ENCODE peak calls at places on chromosomes 13 and 19, in nine cellular contexts. One of them, this sample, is unnamed. For H3K4me1, the result is how much of the 10 kb centered on the place peaks cover.

GRCh38 chr19:2495651-2496316 is 19.9 kb downstream of the GADD45B start:
- DNase-seq in right atrium auricular region: no peak
- DNase-seq in tibial artery: peak
- DNase-seq in ovary: peak
- DNase-seq in Peyer's patch: peak
- DNase-seq in breast epithelium: peak
- DNase-seq in astrocyte: no peak
- DNase-seq in pancreas: peak
- DNase-seq in sigmoid colon: peak
- DNase-seq in this sample: no peak

GRCh38 chr19:3506384-3507340 is 551 bp downstream of the FZR1 start:
- DNase-seq in right atrium auricular region: no peak
- DNase-seq in tibial artery: peak
- DNase-seq in ovary: peak
- DNase-seq in Peyer's patch: peak
- DNase-seq in breast epithelium: peak
- DNase-seq in astrocyte: no peak
- DNase-seq in pancreas: peak
- DNase-seq in sigmoid colon: peak
- DNase-seq in this sample: no peak

GRCh38 chr19:2478756-2479555 is 3.0 kb downstream of the GADD45B start:
- DNase-seq in right atrium auricular region: peak
- DNase-seq in tibial artery: peak
- DNase-seq in ovary: peak
- DNase-seq in Peyer's patch: peak
- DNase-seq in breast epithelium: peak
- DNase-seq in astrocyte: peak
- DNase-seq in pancreas: peak
- DNase-seq in sigmoid colon: peak
- DNase-seq in this sample: peak

GRCh38 chr13:40153516-40153915 is 498.1 kb downstream of the COG6 start:
- DNase-seq in right atrium auricular region: no peak
- DNase-seq in tibial artery: no peak
- DNase-seq in ovary: no peak
- DNase-seq in Peyer's patch: no peak
- DNase-seq in breast epithelium: no peak
- DNase-seq in astrocyte: no peak
- DNase-seq in pancreas: no peak
- DNase-seq in sigmoid colon: no peak
- DNase-seq in this sample: no peak

GRCh38 chr19:49324801-49325491 is at the start of gene SLC6A16:
- DNase-seq in right atrium auricular region: peak
- DNase-seq in tibial artery: no peak
- DNase-seq in ovary: no peak
- DNase-seq in Peyer's patch: no peak
- DNase-seq in breast epithelium: no peak
- DNase-seq in astrocyte: no peak
- DNase-seq in pancreas: no peak
- DNase-seq in sigmoid colon: no peak
- DNase-seq in this sample: no peak

GRCh38 chr13:40221460-40222201 is 444.8 kb downstream of the FOXO1 start:
- DNase-seq in right atrium auricular region: no peak
- DNase-seq in tibial artery: no peak
- DNase-seq in ovary: no peak
- DNase-seq in Peyer's patch: peak
- DNase-seq in breast epithelium: peak
- DNase-seq in astrocyte: peak
- DNase-seq in pancreas: no peak
- DNase-seq in sigmoid colon: no peak
- DNase-seq in this sample: no peak

GRCh38 chr13:89749888-89750287 is 1597.6 kb upstream of the MIR17HG start:
- DNase-seq in right atrium auricular region: no peak
- DNase-seq in tibial artery: no peak
- DNase-seq in ovary: no peak
- DNase-seq in Peyer's patch: no peak
- DNase-seq in breast epithelium: no peak
- DNase-seq in astrocyte: no peak
- DNase-seq in pancreas: no peak
- DNase-seq in sigmoid colon: no peak
- DNase-seq in this sample: no peak

GRCh38 chr19:55563261-55563690 is 17.4 kb downstream of the ZNF579 start:
- DNase-seq in right atrium auricular region: no peak
- DNase-seq in tibial artery: no peak
- DNase-seq in ovary: no peak
- DNase-seq in Peyer's patch: peak
- DNase-seq in breast epithelium: no peak
- DNase-seq in astrocyte: peak
- DNase-seq in pancreas: no peak
- DNase-seq in sigmoid colon: no peak
- DNase-seq in this sample: no peak

GRCh38 chr19:17086129-17086528 is 10.6 kb downstream of the MYO9B start:
- DNase-seq in right atrium auricular region: no peak
- DNase-seq in tibial artery: no peak
- DNase-seq in ovary: no peak
- DNase-seq in Peyer's patch: no peak
- DNase-seq in breast epithelium: no peak
- DNase-seq in astrocyte: no peak
- DNase-seq in pancreas: no peak
- DNase-seq in sigmoid colon: no peak
- DNase-seq in this sample: no peak

GRCh38 chr19:44725251-44725650 is 23.3 kb upstream of the BCL3 start:
- DNase-seq in right atrium auricular region: no peak
- DNase-seq in tibial artery: peak
- DNase-seq in ovary: no peak
- DNase-seq in Peyer's patch: peak
- DNase-seq in breast epithelium: no peak
- DNase-seq in astrocyte: no peak
- DNase-seq in pancreas: peak
- DNase-seq in sigmoid colon: no peak
- DNase-seq in this sample: peak

GRCh38 chr19:58558623-58559274 is 338 bp upstream of the UBE2M start:
- DNase-seq in right atrium auricular region: peak
- DNase-seq in tibial artery: peak
- DNase-seq in ovary: peak
- DNase-seq in Peyer's patch: peak
- DNase-seq in breast epithelium: peak
- DNase-seq in astrocyte: peak
- DNase-seq in pancreas: peak
- DNase-seq in sigmoid colon: peak
- DNase-seq in this sample: peak

GRCh38 chr19:50365434-50366306 is at the start of gene NAPSA:
- DNase-seq in right atrium auricular region: no peak
- DNase-seq in tibial artery: no peak
- DNase-seq in ovary: no peak
- DNase-seq in Peyer's patch: no peak
- DNase-seq in breast epithelium: no peak
- DNase-seq in astrocyte: no peak
- DNase-seq in pancreas: no peak
- DNase-seq in sigmoid colon: no peak
- DNase-seq in this sample: peak

GRCh38 chr13:47069133-47069532 is 172.3 kb upstream of the HTR2A start:
- DNase-seq in right atrium auricular region: no peak
- DNase-seq in tibial artery: no peak
- DNase-seq in ovary: no peak
- DNase-seq in Peyer's patch: no peak
- DNase-seq in breast epithelium: no peak
- DNase-seq in astrocyte: no peak
- DNase-seq in pancreas: no peak
- DNase-seq in sigmoid colon: no peak
- DNase-seq in this sample: no peak

GRCh38 chr19:46378268-46378667 is 31.4 kb downstream of the PPP5C start:
- DNase-seq in right atrium auricular region: no peak
- DNase-seq in tibial artery: no peak
- DNase-seq in ovary: no peak
- DNase-seq in Peyer's patch: no peak
- DNase-seq in breast epithelium: no peak
- DNase-seq in astrocyte: peak
- DNase-seq in pancreas: no peak
- DNase-seq in sigmoid colon: no peak
- DNase-seq in this sample: no peak

GRCh38 chr19:46373573-46374359 is 26.9 kb downstream of the PPP5C start:
- DNase-seq in right atrium auricular region: no peak
- DNase-seq in tibial artery: peak
- DNase-seq in ovary: peak
- DNase-seq in Peyer's patch: peak
- DNase-seq in breast epithelium: peak
- DNase-seq in astrocyte: peak
- DNase-seq in pancreas: peak
- DNase-seq in sigmoid colon: peak
- DNase-seq in this sample: no peak

GRCh38 chr19:46374526-46375475 is 27.9 kb downstream of the PPP5C start:
- DNase-seq in right atrium auricular region: no peak
- DNase-seq in tibial artery: peak
- DNase-seq in ovary: peak
- DNase-seq in Peyer's patch: no peak
- DNase-seq in breast epithelium: no peak
- DNase-seq in astrocyte: no peak
- DNase-seq in pancreas: no peak
- DNase-seq in sigmoid colon: peak
- DNase-seq in this sample: no peak

GRCh38 chr19:46372901-46373572 is 26.1 kb downstream of the PPP5C start:
- DNase-seq in right atrium auricular region: no peak
- DNase-seq in tibial artery: peak
- DNase-seq in ovary: peak
- DNase-seq in Peyer's patch: peak
- DNase-seq in breast epithelium: no peak
- DNase-seq in astrocyte: peak
- DNase-seq in pancreas: no peak
- DNase-seq in sigmoid colon: peak
- DNase-seq in this sample: no peak

DNA sequence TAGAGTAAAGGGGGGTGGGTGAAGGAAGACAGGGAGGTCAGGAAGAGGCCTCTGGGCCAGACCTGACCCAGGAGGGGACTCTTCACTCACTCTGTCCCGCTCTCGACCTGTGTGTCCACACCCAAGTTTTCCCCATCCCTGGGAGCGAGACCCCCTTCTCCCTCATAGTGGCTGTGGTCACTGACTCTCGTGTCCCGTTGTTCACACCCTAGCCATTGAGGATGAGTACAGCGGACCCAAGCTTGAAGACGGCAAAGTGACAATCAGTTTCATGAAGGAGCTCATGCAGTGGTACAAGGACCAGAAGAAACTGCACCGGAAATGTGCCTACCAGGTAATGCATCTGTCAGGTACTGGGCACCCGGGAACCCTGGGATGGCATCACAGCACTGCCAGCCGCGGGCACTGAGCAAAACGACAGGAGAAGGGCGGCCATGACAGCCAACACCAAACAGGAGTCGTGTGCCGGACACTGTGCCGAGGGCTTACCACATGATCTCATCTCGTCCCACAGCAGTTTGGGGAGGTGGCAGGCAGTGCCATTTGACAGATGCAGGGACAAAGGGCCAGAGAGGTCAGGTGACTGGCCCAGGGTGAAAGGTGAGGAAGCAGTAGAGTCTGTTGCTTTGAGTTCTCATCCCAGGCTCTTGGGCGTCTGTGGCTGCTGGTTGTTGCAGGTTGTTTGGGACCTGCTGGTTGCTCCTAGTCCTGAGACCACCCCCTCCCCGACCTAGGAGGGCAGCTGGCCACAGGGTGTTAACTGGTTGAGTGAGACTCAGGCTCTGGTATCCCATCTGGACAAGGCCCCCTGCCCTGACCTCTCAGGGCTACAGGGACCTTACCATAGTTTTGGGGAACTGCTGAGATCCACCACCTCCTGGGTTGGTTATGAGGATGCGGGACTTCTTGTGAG is 29.6 kb downstream of the PPP5C start:
- DNase-seq in right atrium auricular region: no peak
- DNase-seq in tibial artery: peak
- DNase-seq in ovary: peak
- DNase-seq in Peyer's patch: no peak
- DNase-seq in breast epithelium: no peak
- DNase-seq in astrocyte: no peak
- DNase-seq in pancreas: no peak
- DNase-seq in sigmoid colon: peak
- DNase-seq in this sample: no peak
- H3K4me1 ChIP-seq in right atrium auricular region: under half
- H3K4me1 ChIP-seq in tibial artery: under half
- H3K4me1 ChIP-seq in ovary: under half
- H3K4me1 ChIP-seq in Peyer's patch: under half
- H3K4me1 ChIP-seq in breast epithelium: under half
- H3K4me1 ChIP-seq in astrocyte: under half
- H3K4me1 ChIP-seq in pancreas: under half
- H3K4me1 ChIP-seq in sigmoid colon: under half
- H3K4me1 ChIP-seq in this sample: half or more

GRCh38 chr19:48044561-48044960 is 682 bp upstream of the CABP5 start:
- DNase-seq in right atrium auricular region: no peak
- DNase-seq in tibial artery: no peak
- DNase-seq in ovary: no peak
- DNase-seq in Peyer's patch: no peak
- DNase-seq in breast epithelium: no peak
- DNase-seq in astrocyte: no peak
- DNase-seq in pancreas: no peak
- DNase-seq in sigmoid colon: no peak
- DNase-seq in this sample: no peak
- H3K4me1 ChIP-seq in right atrium auricular region: under half
- H3K4me1 ChIP-seq in tibial artery: under half
- H3K4me1 ChIP-seq in ovary: under half
- H3K4me1 ChIP-seq in Peyer's patch: under half
- H3K4me1 ChIP-seq in breast epithelium: under half
- H3K4me1 ChIP-seq in astrocyte: under half
- H3K4me1 ChIP-seq in pancreas: under half
- H3K4me1 ChIP-seq in sigmoid colon: under half
- H3K4me1 ChIP-seq in this sample: under half

DNA sequence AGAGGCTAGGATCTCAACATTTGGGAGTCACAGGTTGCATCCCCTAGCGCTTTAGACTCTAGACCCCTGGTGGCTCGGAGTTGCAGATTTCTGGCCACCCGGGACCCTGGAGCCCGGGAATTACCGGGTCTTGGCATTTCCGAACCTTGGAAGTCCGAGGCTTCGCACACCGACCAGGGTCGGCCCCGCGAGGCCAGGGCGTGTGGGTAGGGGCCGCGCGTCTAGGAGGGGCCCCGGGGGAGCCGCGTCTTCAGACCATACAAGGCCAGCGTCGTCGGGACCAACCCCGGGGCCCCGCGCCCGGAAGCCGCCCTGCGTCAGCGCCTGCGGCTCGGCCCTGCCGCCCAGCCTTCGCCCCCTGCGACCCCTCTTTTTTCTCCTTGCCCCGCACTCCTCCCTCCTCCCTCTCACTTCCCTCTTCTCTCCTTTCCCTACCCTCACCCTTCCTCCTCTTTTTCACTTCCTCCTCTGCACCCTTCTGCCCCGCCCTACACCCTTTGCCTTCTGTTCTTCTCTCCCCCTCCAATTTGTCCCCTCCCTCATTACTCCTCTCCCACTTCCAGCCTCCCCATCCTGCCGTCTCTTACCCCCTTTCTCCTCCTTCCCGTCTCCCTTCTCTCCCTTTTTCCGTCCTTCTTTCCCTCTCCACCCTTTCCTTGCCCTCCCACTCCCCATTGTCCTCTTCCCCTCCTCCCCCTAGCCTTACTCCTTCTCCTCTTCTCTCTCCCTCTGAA is 2.4 kb upstream of the PLEKHG2 start:
- DNase-seq in right atrium auricular region: peak
- DNase-seq in tibial artery: peak
- DNase-seq in ovary: peak
- DNase-seq in Peyer's patch: peak
- DNase-seq in breast epithelium: peak
- DNase-seq in astrocyte: no peak
- DNase-seq in pancreas: peak
- DNase-seq in sigmoid colon: peak
- DNase-seq in this sample: peak
- H3K4me1 ChIP-seq in right atrium auricular region: under half
- H3K4me1 ChIP-seq in tibial artery: under half
- H3K4me1 ChIP-seq in ovary: under half
- H3K4me1 ChIP-seq in Peyer's patch: under half
- H3K4me1 ChIP-seq in breast epithelium: under half
- H3K4me1 ChIP-seq in astrocyte: half or more
- H3K4me1 ChIP-seq in pancreas: under half
- H3K4me1 ChIP-seq in sigmoid colon: under half
- H3K4me1 ChIP-seq in this sample: half or more

GRCh38 chr19:35107541-35107939 is 8.1 kb upstream of the FXYD3 start:
- DNase-seq in right atrium auricular region: peak
- DNase-seq in tibial artery: no peak
- DNase-seq in ovary: no peak
- DNase-seq in Peyer's patch: peak
- DNase-seq in breast epithelium: peak
- DNase-seq in astrocyte: peak
- DNase-seq in pancreas: no peak
- DNase-seq in sigmoid colon: peak
- DNase-seq in this sample: no peak
- H3K4me1 ChIP-seq in right atrium auricular region: under half
- H3K4me1 ChIP-seq in tibial artery: under half
- H3K4me1 ChIP-seq in ovary: under half
- H3K4me1 ChIP-seq in Peyer's patch: under half
- H3K4me1 ChIP-seq in breast epithelium: under half
- H3K4me1 ChIP-seq in astrocyte: under half
- H3K4me1 ChIP-seq in pancreas: under half
- H3K4me1 ChIP-seq in sigmoid colon: under half
- H3K4me1 ChIP-seq in this sample: under half

This sample was measured in spleen.